ENCODE peak calls at places on chromosomes 2 and 18, in seven cellular contexts. W, B, V, R, P, C and E are unnamed samples. For H3K4me1, the result is how much of the 10 kb centered on the place peaks cover.

GRCh38 chr2:1731512-1731962 is 12.8 kb downstream of the PXDN start:
- DNase-seq in W (no peak), B (no peak), V (peak), R (no peak), P (no peak), C (no peak), E (no peak)

GRCh38 chr2:8676191-8676914 is 5.5 kb upstream of the ID2 start:
- DNase-seq in W (peak), B (no peak), V (peak), R (no peak), P (peak), C (peak), E (peak)

GRCh38 chr2:168901013-168901412 is at the start of gene G6PC2:
- DNase-seq in W (no peak), B (no peak), V (no peak), R (no peak), P (no peak), C (no peak), E (no peak)

GRCh38 chr2:107719141-107719540 is 107.6 kb upstream of the RGPD4 start:
- DNase-seq in W (no peak), B (no peak), V (no peak), R (no peak), P (no peak), C (no peak), E (no peak)

GRCh38 chr2:174334781-174335604 is at the start of gene SP9:
- DNase-seq in W (no peak), B (no peak), V (peak), R (no peak), P (no peak), C (no peak), E (no peak)

GRCh38 chr18:9150116-9150515 is 13.5 kb downstream of the ANKRD12 start:
- DNase-seq in W (no peak), B (no peak), V (no peak), R (no peak), P (no peak), C (no peak), E (no peak)

GRCh38 chr2:108641766-108642165 is 77.5 kb upstream of the RANBP2 start:
- DNase-seq in W (no peak), B (no peak), V (no peak), R (no peak), P (no peak), C (no peak), E (no peak)

GRCh38 chr18:68984342-68984741 is 186.5 kb downstream of the CCDC102B start:
- DNase-seq in W (no peak), B (no peak), V (peak), R (no peak), P (no peak), C (no peak), E (no peak)

GRCh38 chr2:161992526-161992925 is 81.5 kb downstream of the DPP4 start:
- DNase-seq in W (no peak), B (no peak), V (no peak), R (no peak), P (no peak), C (no peak), E (no peak)

GRCh38 chr2:102112692-102113665 is 29.6 kb upstream of the IL1R1 start:
- DNase-seq in W (no peak), B (no peak), V (peak), R (no peak), P (no peak), C (no peak), E (no peak)

GRCh38 chr18:44969214-44969842 is 288.6 kb downstream of the SETBP1 start:
- DNase-seq in W (no peak), B (no peak), V (no peak), R (no peak), P (no peak), C (no peak), E (no peak)

GRCh38 chr2:187575081-187576067 is 21.1 kb upstream of the TFPI start:
- DNase-seq in W (no peak), B (no peak), V (peak), R (no peak), P (no peak), C (no peak), E (no peak)

GRCh38 chr2:215773728-215774127 is 239.6 kb downstream of the MREG start:
- DNase-seq in W (no peak), B (no peak), V (peak), R (no peak), P (no peak), C (no peak), E (peak)

GRCh38 chr2:171956135-171956830 is 34.0 kb downstream of the HAT1 start:
- DNase-seq in W (no peak), B (no peak), V (peak), R (no peak), P (no peak), C (no peak), E (no peak)

GRCh38 chr2:98148968-98149697 is 62.2 kb downstream of the VWA3B start:
- DNase-seq in W (peak), B (peak), V (peak), R (peak), P (no peak), C (no peak), E (no peak)

GRCh38 chr2:33033524-33034150 is 86.9 kb downstream of the LTBP1 start:
- DNase-seq in W (no peak), B (peak), V (peak), R (peak), P (no peak), C (no peak), E (no peak)

GRCh38 chr2:48420512-48421197 is 109.3 kb upstream of the STON1 start:
- DNase-seq in W (peak), B (peak), V (peak), R (peak), P (peak), C (peak), E (peak)

GRCh38 chr2:1717129-1717528 is 27.2 kb downstream of the PXDN start:
- DNase-seq in W (no peak), B (no peak), V (no peak), R (no peak), P (no peak), C (no peak), E (no peak)

GRCh38 chr2:31235504-31235902 is 1.6 kb downstream of the EHD3 start:
- DNase-seq in W (no peak), B (no peak), V (peak), R (no peak), P (no peak), C (no peak), E (no peak)

GRCh38 chr2:80258793-80259192 is 45.8 kb downstream of the LRRTM1 start:
- DNase-seq in W (no peak), B (no peak), V (no peak), R (no peak), P (no peak), C (no peak), E (no peak)

GRCh38 chr2:142874293-142874814 is 3.1 kb upstream of the KYNU start:
- DNase-seq in W (no peak), B (no peak), V (peak), R (no peak), P (no peak), C (no peak), E (no peak)

GRCh38 chr2:226411206-226411605 is 388.4 kb downstream of the IRS1 start:
- DNase-seq in W (no peak), B (no peak), V (no peak), R (no peak), P (no peak), C (no peak), E (no peak)

GRCh38 chr2:54741250-54741649 is 17.8 kb downstream of the EML6 start:
- DNase-seq in W (no peak), B (no peak), V (no peak), R (no peak), P (no peak), C (no peak), E (no peak)

GRCh38 chr18:10134204-10134603 is 220.4 kb downstream of the VAPA start:
- DNase-seq in W (no peak), B (no peak), V (no peak), R (no peak), P (no peak), C (no peak), E (no peak)

GRCh38 chr2:10300328-10300920 is 2.3 kb upstream of the HPCAL1 start:
- DNase-seq in W (no peak), B (no peak), V (no peak), R (no peak), P (no peak), C (no peak), E (no peak)

GRCh38 chr18:38961880-38962279 is 1396.3 kb upstream of the CELF4 start:
- DNase-seq in W (no peak), B (no peak), V (no peak), R (no peak), P (no peak), C (no peak), E (no peak)

GRCh38 chr2:163591461-163591860 is 144.3 kb downstream of the FIGN start:
- DNase-seq in W (no peak), B (no peak), V (no peak), R (no peak), P (no peak), C (no peak), E (no peak)

GRCh38 chr2:177466337-177467195 is 74.0 kb downstream of the AGPS start:
- DNase-seq in W (no peak), B (no peak), V (no peak), R (no peak), P (no peak), C (peak), E (no peak)

GRCh38 chr2:62531594-62531993 is 25.6 kb upstream of the TMEM17 start:
- DNase-seq in W (no peak), B (no peak), V (no peak), R (no peak), P (no peak), C (no peak), E (no peak)

GRCh38 chr2:161090401-161090800 is 69.8 kb upstream of the TANK start:
- DNase-seq in W (no peak), B (no peak), V (no peak), R (no peak), P (peak), C (no peak), E (no peak)

DNA sequence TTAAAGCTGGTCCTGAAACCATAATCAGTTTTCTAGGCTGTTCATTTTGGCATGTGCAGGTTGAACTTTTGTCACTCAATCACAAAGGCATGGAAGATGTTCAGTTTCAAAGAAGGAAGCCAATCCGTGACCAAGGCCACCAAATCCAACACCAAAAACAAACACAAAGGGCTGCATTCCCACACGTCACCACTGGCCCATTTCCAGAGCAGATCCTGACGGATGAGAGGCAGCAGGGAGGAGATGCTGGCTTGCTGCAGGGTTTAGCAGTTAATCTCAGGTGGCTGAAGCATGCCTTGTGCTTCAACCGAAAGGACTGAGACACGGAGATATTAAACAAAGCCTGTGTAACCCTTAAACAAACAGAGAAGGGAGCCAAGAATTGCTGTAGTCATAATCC is 191.9 kb upstream of the CTAGE1 start:
- DNase-seq in W (peak), B (no peak), V (no peak), R (no peak), P (no peak), C (no peak), E (peak)
- TF ChIP-seq CTCF in W (no peak), B (no peak), V (no peak), R (no peak), P (no peak), C (no peak), E (no peak)

GRCh38 chr2:237731663-237732062 is 66.9 kb upstream of the RBM44 start:
- DNase-seq in W (no peak), B (peak), V (peak), R (no peak), P (peak), C (no peak), E (no peak)
- H3K27ac ChIP-seq in W (no peak), B (no peak), V (no peak), R (no peak), P (peak), C (no peak), E (no peak)

GRCh38 chr2:224585205-224586088 is at the start of gene CUL3:
- DNase-seq in W (peak), B (peak), V (peak), R (peak), P (peak), C (peak), E (peak)

GRCh38 chr2:224584768-224585204 is 377 bp downstream of the CUL3 start:
- DNase-seq in W (peak), B (no peak), V (peak), R (peak), P (peak), C (peak), E (peak)

GRCh38 chr2:224586127-224586702 is 1.1 kb upstream of the CUL3 start:
- DNase-seq in W (no peak), B (no peak), V (no peak), R (peak), P (no peak), C (no peak), E (no peak)

GRCh38 chr2:224580248-224580647 is 4.9 kb downstream of the CUL3 start:
- DNase-seq in W (no peak), B (no peak), V (no peak), R (no peak), P (no peak), C (no peak), E (no peak)

GRCh38 chr2:224584111-224584764 is 925 bp downstream of the CUL3 start:
- DNase-seq in W (peak), B (no peak), V (peak), R (peak), P (peak), C (peak), E (peak)
- H3K4me1 ChIP-seq in W (under half), B (under half), V (under half), R (half or more), P (under half), C (under half), E (half or more)

GRCh38 chr2:126972272-126972626 is 73.6 kb downstream of the TEX51 start:
- DNase-seq in W (no peak), B (no peak), V (no peak), R (no peak), P (no peak), C (no peak), E (no peak)
- TF ChIP-seq CTCF in W (no peak), B (peak), V (no peak), R (peak), P (no peak), C (no peak), E (no peak)